ENCODE peak calls at places on chromosomes 2 and 18, in nine cellular contexts. U is SK-N-SH; X is GM12865; P is mesendoderm; F is cardiac fibroblast; V is upper lobe of right lung; L is foreskin fibroblast; Y is CD8-positive, alpha-beta memory T cell; S is left ventricle myocardium inferior. M is an unnamed sample.

GRCh38 chr2:62016957-62017356 is 111.5 kb downstream of the COMMD1 start:
- DNase-seq in U (no peak), X (no peak), P (no peak), F (no peak), V (no peak), L (no peak), Y (no peak), S (no peak), M (no peak)

GRCh38 chr2:141399270-141399669 is 731.5 kb downstream of the LRP1B start:
- DNase-seq in U (no peak), X (peak; percentile 16), P (peak; percentile 33), F (peak; percentile 48), V (no peak), L (peak; percentile 33), Y (no peak), S (no peak), M (no peak)

GRCh38 chr18:13660510-13660909 is 65.8 kb downstream of the FAM210A start:
- DNase-seq in U (no peak), X (no peak), P (peak; percentile 41), F (peak; percentile 59), V (no peak), L (no peak), Y (no peak), S (no peak), M (no peak)

GRCh38 chr2:63764630-63765029 is 77.1 kb upstream of the UGP2 start:
- DNase-seq in U (no peak), X (no peak), P (peak; percentile 17), F (no peak), V (no peak), L (peak; percentile 74), Y (no peak), S (no peak), M (no peak)

GRCh38 chr18:77103991-77104521 is 28.5 kb downstream of the MBP start:
- DNase-seq in U (no peak), X (no peak), P (no peak), F (peak; percentile 95), V (no peak), L (no peak), Y (no peak), S (no peak), M (no peak)

GRCh38 chr2:100270381-100271146 is 51.7 kb downstream of the LONRF2 start:
- DNase-seq in U (no peak), X (no peak), P (no peak), F (no peak), V (no peak), L (no peak), Y (no peak), S (no peak), M (no peak)

GRCh38 chr2:182097571-182097970 is 111.9 kb downstream of the PPP1R1C start:
- DNase-seq in U (no peak), X (no peak), P (no peak), F (no peak), V (no peak), L (no peak), Y (no peak), S (no peak), M (no peak)

GRCh38 chr2:30470426-30470825 is 23.4 kb downstream of the LCLAT1 start:
- DNase-seq in U (no peak), X (no peak), P (no peak), F (no peak), V (no peak), L (no peak), Y (no peak), S (no peak), M (no peak)

GRCh38 chr2:63530880-63531279 is 57.4 kb downstream of the WDPCP start:
- DNase-seq in U (no peak), X (no peak), P (no peak), F (no peak), V (no peak), L (no peak), Y (no peak), S (no peak), M (no peak)

GRCh38 chr2:25617948-25618646 is 55.3 kb downstream of the DTNB start:
- DNase-seq in U (no peak), X (no peak), P (no peak), F (peak; percentile 84), V (no peak), L (peak; percentile 88), Y (no peak), S (no peak), M (peak; percentile 85)

GRCh38 chr2:204203704-204204103 is 267.1 kb downstream of the ICOS start:
- DNase-seq in U (no peak), X (no peak), P (peak; percentile 56), F (no peak), V (no peak), L (no peak), Y (no peak), S (no peak), M (no peak)

GRCh38 chr2:218832081-218832480 is 478 bp upstream of the PRKAG3 start:
- DNase-seq in U (no peak), X (no peak), P (no peak), F (no peak), V (no peak), L (no peak), Y (no peak), S (no peak), M (no peak)

GRCh38 chr2:218832520-218832919 is 917 bp upstream of the PRKAG3 start:
- DNase-seq in U (no peak), X (no peak), P (no peak), F (peak; percentile 37), V (no peak), L (peak; percentile 64), Y (no peak), S (peak; percentile 59), M (no peak)

GRCh38 chr2:218830526-218831306 is 887 bp downstream of the PRKAG3 start:
- DNase-seq in U (no peak), X (no peak), P (no peak), F (no peak), V (no peak), L (no peak), Y (no peak), S (no peak), M (no peak)

GRCh38 chr2:218829868-218830451 is 1.6 kb downstream of the PRKAG3 start:
- DNase-seq in U (no peak), X (no peak), P (no peak), F (no peak), V (no peak), L (no peak), Y (no peak), S (peak; percentile 78), M (no peak)

GRCh38 chr2:218831378-218831990 is at the start of gene PRKAG3:
- DNase-seq in U (no peak), X (no peak), P (no peak), F (no peak), V (no peak), L (no peak), Y (no peak), S (peak; percentile 46), M (no peak)
- H3K4me3 ChIP-seq in U (no peak within 1 kb of the TSS), X (no peak within 1 kb of the TSS), P (no peak within 1 kb of the TSS), F (no peak within 1 kb of the TSS), V (no peak within 1 kb of the TSS), L (no peak within 1 kb of the TSS), Y (no peak within 1 kb of the TSS), S (no peak within 1 kb of the TSS), M (no peak within 1 kb of the TSS)

DNA sequence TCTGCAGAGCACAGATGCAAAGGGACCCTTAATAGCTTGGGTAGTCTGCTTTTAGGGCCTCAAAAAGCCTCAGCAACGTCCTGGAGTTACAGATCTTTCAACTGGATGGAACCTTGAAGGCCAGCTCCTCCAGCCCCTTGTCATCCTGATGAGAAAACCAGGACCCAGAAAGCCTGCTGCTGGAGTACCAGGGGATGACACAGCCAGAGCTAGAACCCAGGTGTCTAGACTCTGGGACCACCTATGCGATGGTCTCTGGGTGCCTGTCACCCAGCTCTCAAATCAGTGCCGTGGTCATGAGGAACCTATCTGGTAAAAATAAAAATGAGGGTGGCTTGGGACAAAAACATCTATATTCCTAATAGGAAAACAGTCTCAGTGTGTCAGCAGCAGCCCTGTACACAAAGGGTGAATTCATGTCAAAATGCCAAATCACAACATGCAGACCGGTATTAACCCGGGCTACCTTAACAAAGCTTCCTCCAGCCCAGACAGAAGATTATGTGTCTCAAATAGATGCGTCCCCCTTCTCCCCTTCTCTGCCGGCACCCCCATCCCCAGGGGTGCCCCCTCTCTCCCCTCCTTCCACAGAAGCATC is 28.5 kb downstream of the SMAD7 start:
- DNase-seq in U (no peak), X (no peak), P (no peak), F (no peak), V (no peak), L (no peak), Y (peak; percentile 21), S (no peak), M (no peak)
- H3K4me3 ChIP-seq in U (no peak overlapping the region), X (no peak overlapping the region), P (no peak overlapping the region), F (peak overlapping the region; percentile 15), V (peak overlapping the region; percentile 44), L (peak overlapping the region; percentile 5), Y (peak overlapping the region; percentile 17), S (peak overlapping the region; percentile 64), M (peak overlapping the region; percentile 11)

GRCh38 chr18:22174341-22175148 is 5.2 kb downstream of the GATA6 start:
- DNase-seq in U (no peak), X (no peak), P (no peak), F (peak; percentile 62), V (no peak), L (no peak), Y (no peak), S (no peak), M (no peak)

GRCh38 chr18:22176622-22177495 is 7.5 kb downstream of the GATA6 start:
- DNase-seq in U (no peak), X (no peak), P (no peak), F (peak; percentile 62), V (peak; percentile 78), L (no peak), Y (no peak), S (peak; percentile 28), M (no peak)

GRCh38 chr18:22173928-22174301 is 4.5 kb downstream of the GATA6 start:
- DNase-seq in U (no peak), X (no peak), P (no peak), F (peak; percentile 48), V (no peak), L (no peak), Y (no peak), S (no peak), M (no peak)

GRCh38 chr18:22176282-22176621 is 6.9 kb downstream of the GATA6 start:
- DNase-seq in U (no peak), X (no peak), P (no peak), F (no peak), V (no peak), L (no peak), Y (no peak), S (no peak), M (no peak)

GRCh38 chr18:22175326-22175725 is 5.9 kb downstream of the GATA6 start:
- DNase-seq in U (no peak), X (no peak), P (no peak), F (peak; percentile 43), V (no peak), L (no peak), Y (no peak), S (no peak), M (no peak)
- H3K4me3 ChIP-seq in U (no peak overlapping the region), X (no peak overlapping the region), P (peak overlapping the region; percentile 100), F (peak overlapping the region; percentile 66), V (peak overlapping the region; percentile 45), L (no peak overlapping the region), Y (no peak overlapping the region), S (peak overlapping the region; percentile 99), M (peak overlapping the region; percentile 7)

DNA sequence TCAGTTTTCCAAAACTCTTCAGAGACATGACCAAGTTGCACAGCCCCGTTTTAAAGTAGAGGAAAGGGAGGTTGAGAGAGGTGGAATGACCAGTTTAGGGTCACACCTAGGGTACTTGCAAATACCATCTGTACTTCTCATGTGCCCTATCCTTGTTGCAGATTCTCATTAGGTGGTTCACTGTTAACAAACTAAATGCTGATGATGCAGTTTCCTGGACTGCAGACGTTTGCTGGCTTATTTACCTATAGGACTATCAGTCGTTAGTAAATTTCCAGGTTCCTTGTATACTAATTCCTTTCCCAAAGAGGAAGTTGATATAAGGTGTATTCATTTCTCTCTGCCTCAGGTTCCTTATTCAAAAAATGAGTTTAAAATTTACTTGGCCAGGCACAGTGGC is 1.4 kb downstream of the FARP2 start:
- DNase-seq in U (no peak), X (peak; percentile 20), P (no peak), F (no peak), V (no peak), L (no peak), Y (no peak), S (no peak), M (no peak)
- H3K4me3 ChIP-seq in U (peak overlapping the region; percentile 97), X (peak overlapping the region; percentile 66), P (no peak overlapping the region), F (peak overlapping the region; percentile 82), V (peak overlapping the region; percentile 78), L (peak overlapping the region; percentile 76), Y (no peak overlapping the region), S (peak overlapping the region; percentile 96), M (peak overlapping the region; percentile 81)

M was measured in astrocyte of the cerebellum.